ENCODE peak calls at places on chromosomes 2 and 18, in four cellular contexts. D, T, F and K are unnamed samples.

GRCh38 chr18:79598885-79599175 is 80.8 kb upstream of the CTDP1 start:
- DNase-seq in D (no peak), T (no peak), F (no peak), K (no peak)

GRCh38 chr2:97267411-97268074 is 154.6 kb downstream of the ANKRD36 start:
- DNase-seq in D (peak; percentile 0), T (peak; percentile 3), F (no peak), K (no peak)

GRCh38 chr2:88760819-88761598 is 69.5 kb downstream of the RPIA start:
- DNase-seq in D (no peak), T (no peak), F (no peak), K (no peak)

GRCh38 chr2:30385327-30385726 is 61.7 kb upstream of the LCLAT1 start:
- DNase-seq in D (no peak), T (no peak), F (no peak), K (no peak)

GRCh38 chr2:207227062-207227748 is 61.5 kb upstream of the KLF7 start:
- DNase-seq in D (peak; percentile 47), T (peak; percentile 62), F (no peak), K (no peak)

GRCh38 chr2:14235667-14236066 is 396.9 kb upstream of the LRATD1 start:
- DNase-seq in D (no peak), T (no peak), F (no peak), K (no peak)

GRCh38 chr2:233037078-233037477 is 4.6 kb downstream of the NEU2 start:
- DNase-seq in D (no peak), T (no peak), F (no peak), K (no peak)

GRCh38 chr2:224904390-224904789 is 137.9 kb downstream of the DOCK10 start:
- DNase-seq in D (no peak), T (no peak), F (no peak), K (no peak)

GRCh38 chr18:27808678-27809077 is 368.3 kb downstream of the CDH2 start:
- DNase-seq in D (no peak), T (no peak), F (no peak), K (no peak)

GRCh38 chr2:151922845-151923666 is 94.8 kb upstream of the ARL5A start:
- DNase-seq in D (no peak), T (no peak), F (no peak), K (no peak)

GRCh38 chr2:41782306-41783158 is 265.3 kb upstream of the PKDCC start:
- DNase-seq in D (peak; percentile 50), T (no peak), F (peak; percentile 15), K (peak; percentile 7)

GRCh38 chr2:230819433-230819832 is 45.3 kb upstream of the ITM2C start:
- DNase-seq in D (no peak), T (no peak), F (no peak), K (no peak)

GRCh38 chr2:8118940-8119781 is 562.7 kb upstream of the ID2 start:
- DNase-seq in D (no peak), T (no peak), F (no peak), K (no peak)

GRCh38 chr2:238528953-238529781 is 102.4 kb downstream of the ASB1 start:
- DNase-seq in D (no peak), T (no peak), F (no peak), K (peak; percentile 37)

GRCh38 chr2:75186829-75187228 is 12.5 kb downstream of the TACR1 start:
- DNase-seq in D (no peak), T (no peak), F (no peak), K (peak; percentile 15)

GRCh38 chr18:33034941-33035340 is 262.1 kb upstream of the KLHL14 start:
- DNase-seq in D (no peak), T (no peak), F (peak; percentile 68), K (no peak)

GRCh38 chr2:213015387-213016165 is 135.8 kb downstream of the IKZF2 start:
- DNase-seq in D (peak; percentile 97), T (no peak), F (no peak), K (no peak)

GRCh38 chr2:47403829-47404228 is 873 bp downstream of the MSH2 start:
- DNase-seq in D (no peak), T (no peak), F (no peak), K (no peak)

GRCh38 chr2:124339709-124340108 is 314.6 kb downstream of the CNTNAP5 start:
- DNase-seq in D (no peak), T (no peak), F (no peak), K (peak; percentile 3)

GRCh38 chr2:175806570-175806969 is 195.5 kb downstream of the LNPK start:
- DNase-seq in D (no peak), T (no peak), F (no peak), K (no peak)

GRCh38 chr2:112204411-112204810 is 50.4 kb downstream of the ZC3H8 start:
- DNase-seq in D (no peak), T (no peak), F (peak; percentile 6), K (no peak)

GRCh38 chr2:61620244-61621159 is 82.3 kb upstream of the XPO1 start:
- DNase-seq in D (peak; percentile 32), T (no peak), F (peak; percentile 83), K (peak; percentile 53)

GRCh38 chr18:36296591-36297418 is 708 bp upstream of the FHOD3 start:
- DNase-seq in D (peak; percentile 68), T (peak; percentile 84), F (peak; percentile 58), K (peak; percentile 41)

GRCh38 chr2:15819576-15820282 is 120.6 kb upstream of the MYCN start:
- DNase-seq in D (no peak), T (no peak), F (no peak), K (no peak)

GRCh38 chr18:12750076-12750707 is 47.4 kb downstream of the PSMG2 start:
- DNase-seq in D (peak; percentile 47), T (no peak), F (peak; percentile 25), K (no peak)

GRCh38 chr2:7309567-7309966 is 392.4 kb downstream of the RNF144A start:
- DNase-seq in D (no peak), T (no peak), F (no peak), K (no peak)

GRCh38 chr2:128315829-128316776 is 2.6 kb downstream of the HS6ST1 start:
- DNase-seq in D (peak; percentile 6), T (no peak), F (no peak), K (no peak)

GRCh38 chr2:120448427-120448826 is 102.5 kb downstream of the INHBB start:
- DNase-seq in D (no peak), T (no peak), F (no peak), K (no peak)